ENCODE peak calls at places on chromosomes 7 and 10, in five cellular contexts. One of them, this sample, is unnamed.
A peak's percentile ranks its signal among the peaks of the same experiment; 100 is the strongest.

GRCh38 chr7:88377421-88377820 is 70.7 kb upstream of the STEAP4 start:
- DNase-seq in K562: no peak
- DNase-seq in A549: no peak
- DNase-seq in H1: no peak
- DNase-seq in HepG2: no peak
- DNase-seq in this sample: no peak

GRCh38 chr7:100544386-100544785 is 5.4 kb downstream of the AGFG2 start:
- DNase-seq in K562: no peak
- DNase-seq in A549: no peak
- DNase-seq in H1: no peak
- DNase-seq in HepG2: peak; percentile 76
- DNase-seq in this sample: no peak

GRCh38 chr7:996089-996872 is 13.3 kb downstream of the CYP2W1 start:
- DNase-seq in K562: no peak
- DNase-seq in A549: no peak
- DNase-seq in H1: no peak
- DNase-seq in HepG2: no peak
- DNase-seq in this sample: no peak

GRCh38 chr7:121419201-121420148 is 23.4 kb upstream of the FAM3C start:
- DNase-seq in K562: no peak
- DNase-seq in A549: no peak
- DNase-seq in H1: no peak
- DNase-seq in HepG2: no peak
- DNase-seq in this sample: no peak

GRCh38 chr7:87058739-87059524 is 522 bp downstream of the ELAPOR2 start:
- DNase-seq in K562: peak; percentile 20
- DNase-seq in A549: peak; percentile 1
- DNase-seq in H1: no peak
- DNase-seq in HepG2: no peak
- DNase-seq in this sample: no peak

GRCh38 chr10:20898851-20899250 is 1.7 kb upstream of the NEBL start:
- DNase-seq in K562: no peak
- DNase-seq in A549: no peak
- DNase-seq in H1: no peak
- DNase-seq in HepG2: no peak
- DNase-seq in this sample: no peak

GRCh38 chr7:64874114-64874513 is 29.0 kb upstream of the ZNF273 start:
- DNase-seq in K562: no peak
- DNase-seq in A549: no peak
- DNase-seq in H1: no peak
- DNase-seq in HepG2: no peak
- DNase-seq in this sample: no peak

GRCh38 chr7:84744388-84744787 is 442.5 kb downstream of the SEMA3D start:
- DNase-seq in K562: no peak
- DNase-seq in A549: no peak
- DNase-seq in H1: no peak
- DNase-seq in HepG2: no peak
- DNase-seq in this sample: peak; percentile 48

GRCh38 chr10:102419561-102420442 is 834 bp upstream of the FBXL15 start:
- DNase-seq in K562: peak; percentile 82
- DNase-seq in A549: peak; percentile 69
- DNase-seq in H1: peak; percentile 98
- DNase-seq in HepG2: peak; percentile 35
- DNase-seq in this sample: no peak

GRCh38 chr10:125169915-125170314 is 9.6 kb upstream of the CTBP2 start:
- DNase-seq in K562: no peak
- DNase-seq in A549: no peak
- DNase-seq in H1: no peak
- DNase-seq in HepG2: no peak
- DNase-seq in this sample: no peak

GRCh38 chr10:3122486-3123205 is 49.9 kb downstream of the PITRM1 start:
- DNase-seq in K562: no peak
- DNase-seq in A549: no peak
- DNase-seq in H1: no peak
- DNase-seq in HepG2: no peak
- DNase-seq in this sample: no peak

GRCh38 chr10:117223413-117224035 is 17.4 kb upstream of the SLC18A2 start:
- DNase-seq in K562: no peak
- DNase-seq in A549: no peak
- DNase-seq in H1: no peak
- DNase-seq in HepG2: no peak
- DNase-seq in this sample: no peak

GRCh38 chr10:47361293-47361692 is 13.1 kb downstream of the RBP3 start:
- DNase-seq in K562: peak; percentile 89
- DNase-seq in A549: peak; percentile 41
- DNase-seq in H1: peak; percentile 93
- DNase-seq in HepG2: peak; percentile 10
- DNase-seq in this sample: peak; percentile 16

GRCh38 chr7:98964596-98964995 is 86.3 kb downstream of the TRRAP start:
- DNase-seq in K562: no peak
- DNase-seq in A549: no peak
- DNase-seq in H1: no peak
- DNase-seq in HepG2: no peak
- DNase-seq in this sample: no peak

GRCh38 chr7:98968621-98969020 is 90.3 kb downstream of the TRRAP start:
- DNase-seq in K562: no peak
- DNase-seq in A549: no peak
- DNase-seq in H1: no peak
- DNase-seq in HepG2: no peak
- DNase-seq in this sample: no peak

GRCh38 chr7:98957766-98958165 is 79.4 kb downstream of the TRRAP start:
- DNase-seq in K562: no peak
- DNase-seq in A549: no peak
- DNase-seq in H1: no peak
- DNase-seq in HepG2: no peak
- DNase-seq in this sample: no peak

GRCh38 chr7:98958968-98959367 is 80.6 kb downstream of the TRRAP start:
- DNase-seq in K562: no peak
- DNase-seq in A549: no peak
- DNase-seq in H1: no peak
- DNase-seq in HepG2: no peak
- DNase-seq in this sample: no peak

GRCh38 chr7:98963305-98963704 is 85.0 kb downstream of the TRRAP start:
- DNase-seq in K562: no peak
- DNase-seq in A549: no peak
- DNase-seq in H1: no peak
- DNase-seq in HepG2: no peak
- DNase-seq in this sample: no peak
- TF ChIP-seq MAFK in K562: no peak
- TF ChIP-seq MAFK in A549: no peak
- TF ChIP-seq MAFK in H1: no peak
- TF ChIP-seq MAFK in HepG2: no peak
- TF ChIP-seq MAFK in this sample: no peak

DNA sequence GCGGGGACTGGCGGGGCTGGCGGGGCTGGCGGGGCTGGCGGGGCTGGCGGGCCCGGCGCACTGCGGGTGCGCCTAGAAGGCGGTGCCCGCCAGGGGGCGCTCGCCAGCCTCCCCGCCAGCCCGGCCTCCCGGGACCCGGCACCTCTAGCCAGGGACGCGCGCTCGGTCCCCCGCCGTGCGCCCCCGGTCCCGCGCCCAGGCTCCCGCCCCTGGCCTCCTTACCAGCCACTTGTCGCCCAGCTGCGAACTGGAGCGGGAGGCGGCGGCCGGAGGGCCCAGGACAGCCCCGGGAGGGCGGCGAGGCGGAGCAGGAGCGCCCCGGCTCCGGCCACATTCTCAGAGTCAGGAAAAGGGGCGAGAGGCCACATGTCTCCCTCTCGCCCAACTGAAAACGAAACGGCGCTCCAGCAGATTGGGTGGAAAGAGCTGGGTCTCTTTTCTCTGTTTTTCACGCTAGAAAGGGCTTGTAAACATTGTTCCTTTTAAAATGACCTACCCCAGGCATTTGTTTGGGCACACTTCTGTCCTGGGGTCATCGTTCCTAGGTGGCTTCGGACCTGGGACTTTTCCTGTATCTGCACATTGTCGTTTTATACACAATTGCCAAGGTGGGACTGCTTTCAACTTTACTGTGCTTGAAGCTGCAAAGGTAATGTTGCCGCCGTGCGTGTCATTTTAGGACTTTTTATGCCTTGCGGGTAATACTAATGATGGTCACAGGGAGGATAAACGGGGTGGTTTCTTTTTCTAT is 378 bp upstream of the PRKCQ start:
- DNase-seq in K562: peak; percentile 92
- DNase-seq in A549: peak; percentile 47
- DNase-seq in H1: peak; percentile 92
- DNase-seq in HepG2: peak; percentile 53
- DNase-seq in this sample: peak; percentile 47
- TF ChIP-seq MAFK in K562: no peak
- TF ChIP-seq MAFK in A549: no peak
- TF ChIP-seq MAFK in H1: no peak
- TF ChIP-seq MAFK in HepG2: no peak
- TF ChIP-seq MAFK in this sample: no peak

GRCh38 chr10:25851548-25851947 is 82.5 kb upstream of the MYO3A start:
- DNase-seq in K562: no peak
- DNase-seq in A549: no peak
- DNase-seq in H1: no peak
- DNase-seq in HepG2: no peak
- DNase-seq in this sample: no peak
- TF ChIP-seq MAFK in K562: no peak
- TF ChIP-seq MAFK in A549: no peak
- TF ChIP-seq MAFK in H1: no peak
- TF ChIP-seq MAFK in HepG2: no peak
- TF ChIP-seq MAFK in this sample: no peak

DNA sequence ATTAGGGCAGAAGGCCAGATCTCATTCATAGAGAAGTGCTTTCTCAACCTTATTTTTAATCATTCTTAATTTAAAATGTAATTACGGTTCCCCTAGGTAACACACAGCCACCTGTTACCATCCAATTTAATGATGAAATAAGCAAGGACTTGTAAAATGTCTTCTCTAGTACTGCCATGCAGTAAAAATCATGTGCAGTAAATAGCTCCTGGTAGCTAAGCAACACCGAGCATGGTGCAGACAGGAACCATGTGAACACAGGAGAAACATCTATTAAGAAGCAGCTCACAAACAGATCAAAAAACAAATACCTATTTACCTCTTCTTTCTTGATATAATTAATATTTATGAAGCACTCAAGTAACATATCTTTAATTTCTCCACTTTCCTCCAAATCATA is 15.1 kb downstream of the NCAPG2 start:
- DNase-seq in K562: no peak
- DNase-seq in A549: no peak
- DNase-seq in H1: no peak
- DNase-seq in HepG2: no peak
- DNase-seq in this sample: no peak
- TF ChIP-seq MAFK in K562: no peak
- TF ChIP-seq MAFK in A549: no peak
- TF ChIP-seq MAFK in H1: no peak
- TF ChIP-seq MAFK in HepG2: no peak
- TF ChIP-seq MAFK in this sample: no peak

GRCh38 chr7:90821961-90822620 is 226.0 kb downstream of the CDK14 start:
- DNase-seq in K562: no peak
- DNase-seq in A549: no peak
- DNase-seq in H1: no peak
- DNase-seq in HepG2: no peak
- DNase-seq in this sample: no peak

GRCh38 chr7:90830302-90830701 is 234.2 kb downstream of the CDK14 start:
- DNase-seq in K562: no peak
- DNase-seq in A549: no peak
- DNase-seq in H1: no peak
- DNase-seq in HepG2: no peak
- DNase-seq in this sample: no peak

GRCh38 chr7:90828601-90829000 is 232.5 kb downstream of the CDK14 start:
- DNase-seq in K562: no peak
- DNase-seq in A549: no peak
- DNase-seq in H1: no peak
- DNase-seq in HepG2: no peak
- DNase-seq in this sample: peak; percentile 32

GRCh38 chr7:90825779-90826178 is 229.7 kb downstream of the CDK14 start:
- DNase-seq in K562: no peak
- DNase-seq in A549: no peak
- DNase-seq in H1: no peak
- DNase-seq in HepG2: no peak
- DNase-seq in this sample: peak; percentile 80

GRCh38 chr7:90824386-90825307 is 228.5 kb downstream of the CDK14 start:
- DNase-seq in K562: no peak
- DNase-seq in A549: no peak
- DNase-seq in H1: no peak
- DNase-seq in HepG2: no peak
- DNase-seq in this sample: peak; percentile 91
- TF ChIP-seq MAFK in K562: peak; percentile 31
- TF ChIP-seq MAFK in A549: peak; percentile 73
- TF ChIP-seq MAFK in H1: no peak
- TF ChIP-seq MAFK in HepG2: peak; percentile 79
- TF ChIP-seq MAFK in this sample: peak; percentile 76

DNA sequence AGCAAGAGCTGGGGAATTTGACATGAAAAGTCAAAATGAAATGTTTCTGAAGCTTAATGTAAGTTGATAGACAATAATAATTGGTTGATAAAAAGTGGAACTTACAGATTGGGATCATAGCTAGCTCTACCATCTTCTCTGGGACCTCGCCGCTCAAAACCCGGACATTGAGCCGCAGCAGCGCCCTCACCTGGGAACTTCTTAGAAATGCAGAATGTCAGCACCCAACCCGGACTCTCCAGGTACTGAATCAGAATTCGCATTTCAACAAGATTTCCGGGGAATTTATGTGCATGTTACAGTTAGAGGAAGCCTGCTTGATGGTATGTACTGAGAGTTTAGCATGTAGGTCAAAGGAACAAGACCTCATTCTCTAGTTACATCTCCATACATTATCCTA is 36.7 kb upstream of the ABLIM1 start:
- DNase-seq in K562: peak; percentile 37
- DNase-seq in A549: peak; percentile 73
- DNase-seq in H1: peak; percentile 81
- DNase-seq in HepG2: peak; percentile 35
- DNase-seq in this sample: no peak
- TF ChIP-seq MAFK in K562: no peak
- TF ChIP-seq MAFK in A549: no peak
- TF ChIP-seq MAFK in H1: no peak
- TF ChIP-seq MAFK in HepG2: no peak
- TF ChIP-seq MAFK in this sample: no peak

GRCh38 chr7:128909605-128910568 is 622 bp downstream of the KCP start:
- DNase-seq in K562: no peak
- DNase-seq in A549: no peak
- DNase-seq in H1: peak; percentile 71
- DNase-seq in HepG2: no peak
- DNase-seq in this sample: peak; percentile 23
- TF ChIP-seq MAFK in K562: no peak
- TF ChIP-seq MAFK in A549: no peak
- TF ChIP-seq MAFK in H1: no peak
- TF ChIP-seq MAFK in HepG2: no peak
- TF ChIP-seq MAFK in this sample: no peak

This sample was measured in IMR-90.